ENCODE peak calls at places on chromosomes 1 and 21, in seven cellular contexts. One of them, this sample, is unnamed.
A peak's percentile ranks its signal among the peaks of the same experiment; 100 is the strongest.

GRCh38 chr1:96792220-96792619 is 70.6 kb downstream of the PTBP2 start:
- DNase-seq in naive thymus-derived CD4-positive, alpha-beta T cell: no peak
- DNase-seq in SK-MEL-5: no peak
- DNase-seq in naive B cell: no peak
- DNase-seq in Panc1: no peak
- DNase-seq in progenitor cell of endocrine pancreas: no peak
- DNase-seq in HTR-8/SVneo: no peak
- DNase-seq in this sample: no peak

GRCh38 chr1:227946624-227947424 is 908 bp downstream of the WNT9A start:
- DNase-seq in naive thymus-derived CD4-positive, alpha-beta T cell: peak; percentile 52
- DNase-seq in SK-MEL-5: peak; percentile 55
- DNase-seq in naive B cell: peak; percentile 44
- DNase-seq in Panc1: no peak
- DNase-seq in progenitor cell of endocrine pancreas: peak; percentile 81
- DNase-seq in HTR-8/SVneo: peak; percentile 88
- DNase-seq in this sample: peak; percentile 37

GRCh38 chr21:32253215-32253641 is 25.6 kb downstream of the MIS18A start:
- DNase-seq in naive thymus-derived CD4-positive, alpha-beta T cell: no peak
- DNase-seq in SK-MEL-5: no peak
- DNase-seq in naive B cell: no peak
- DNase-seq in Panc1: no peak
- DNase-seq in progenitor cell of endocrine pancreas: no peak
- DNase-seq in HTR-8/SVneo: no peak
- DNase-seq in this sample: no peak

GRCh38 chr1:189431437-189431836 is 1046.2 kb downstream of the BRINP3 start:
- DNase-seq in naive thymus-derived CD4-positive, alpha-beta T cell: no peak
- DNase-seq in SK-MEL-5: no peak
- DNase-seq in naive B cell: no peak
- DNase-seq in Panc1: no peak
- DNase-seq in progenitor cell of endocrine pancreas: no peak
- DNase-seq in HTR-8/SVneo: no peak
- DNase-seq in this sample: no peak

GRCh38 chr1:63994636-63995035 is 208.8 kb upstream of the UBE2U start:
- DNase-seq in naive thymus-derived CD4-positive, alpha-beta T cell: no peak
- DNase-seq in SK-MEL-5: no peak
- DNase-seq in naive B cell: no peak
- DNase-seq in Panc1: no peak
- DNase-seq in progenitor cell of endocrine pancreas: no peak
- DNase-seq in HTR-8/SVneo: no peak
- DNase-seq in this sample: no peak

GRCh38 chr1:98420376-98421097 is 241.0 kb upstream of the SNX7 start:
- DNase-seq in naive thymus-derived CD4-positive, alpha-beta T cell: no peak
- DNase-seq in SK-MEL-5: no peak
- DNase-seq in naive B cell: no peak
- DNase-seq in Panc1: no peak
- DNase-seq in progenitor cell of endocrine pancreas: no peak
- DNase-seq in HTR-8/SVneo: no peak
- DNase-seq in this sample: no peak

GRCh38 chr1:4021895-4022268 is 121.8 kb upstream of the C1orf174 start:
- DNase-seq in naive thymus-derived CD4-positive, alpha-beta T cell: no peak
- DNase-seq in SK-MEL-5: no peak
- DNase-seq in naive B cell: no peak
- DNase-seq in Panc1: no peak
- DNase-seq in progenitor cell of endocrine pancreas: no peak
- DNase-seq in HTR-8/SVneo: no peak
- DNase-seq in this sample: no peak

GRCh38 chr1:236207121-236207520 is 64.8 kb downstream of the GPR137B start:
- DNase-seq in naive thymus-derived CD4-positive, alpha-beta T cell: no peak
- DNase-seq in SK-MEL-5: no peak
- DNase-seq in naive B cell: no peak
- DNase-seq in Panc1: no peak
- DNase-seq in progenitor cell of endocrine pancreas: no peak
- DNase-seq in HTR-8/SVneo: no peak
- DNase-seq in this sample: no peak

GRCh38 chr1:180691322-180691721 is 59.5 kb downstream of the XPR1 start:
- DNase-seq in naive thymus-derived CD4-positive, alpha-beta T cell: no peak
- DNase-seq in SK-MEL-5: no peak
- DNase-seq in naive B cell: no peak
- DNase-seq in Panc1: no peak
- DNase-seq in progenitor cell of endocrine pancreas: no peak
- DNase-seq in HTR-8/SVneo: no peak
- DNase-seq in this sample: no peak

GRCh38 chr1:31752952-31753351 is 11.2 kb downstream of the ADGRB2 start:
- DNase-seq in naive thymus-derived CD4-positive, alpha-beta T cell: no peak
- DNase-seq in SK-MEL-5: no peak
- DNase-seq in naive B cell: no peak
- DNase-seq in Panc1: no peak
- DNase-seq in progenitor cell of endocrine pancreas: no peak
- DNase-seq in HTR-8/SVneo: no peak
- DNase-seq in this sample: no peak

GRCh38 chr1:171588230-171588629 is 33.8 kb upstream of the MYOCOS start:
- DNase-seq in naive thymus-derived CD4-positive, alpha-beta T cell: no peak
- DNase-seq in SK-MEL-5: no peak
- DNase-seq in naive B cell: no peak
- DNase-seq in Panc1: no peak
- DNase-seq in progenitor cell of endocrine pancreas: no peak
- DNase-seq in HTR-8/SVneo: no peak
- DNase-seq in this sample: no peak

GRCh38 chr1:11804666-11805453 is 904 bp downstream of the MTHFR start:
- DNase-seq in naive thymus-derived CD4-positive, alpha-beta T cell: peak; percentile 30
- DNase-seq in SK-MEL-5: no peak
- DNase-seq in naive B cell: peak; percentile 38
- DNase-seq in Panc1: no peak
- DNase-seq in progenitor cell of endocrine pancreas: no peak
- DNase-seq in HTR-8/SVneo: no peak
- DNase-seq in this sample: no peak

GRCh38 chr1:58432813-58433668 is 113.5 kb downstream of the OMA1 start:
- DNase-seq in naive thymus-derived CD4-positive, alpha-beta T cell: no peak
- DNase-seq in SK-MEL-5: no peak
- DNase-seq in naive B cell: peak; percentile 0
- DNase-seq in Panc1: no peak
- DNase-seq in progenitor cell of endocrine pancreas: no peak
- DNase-seq in HTR-8/SVneo: peak; percentile 70
- DNase-seq in this sample: no peak

GRCh38 chr1:96927125-96927524 is 205.5 kb downstream of the PTBP2 start:
- DNase-seq in naive thymus-derived CD4-positive, alpha-beta T cell: no peak
- DNase-seq in SK-MEL-5: no peak
- DNase-seq in naive B cell: no peak
- DNase-seq in Panc1: no peak
- DNase-seq in progenitor cell of endocrine pancreas: no peak
- DNase-seq in HTR-8/SVneo: no peak
- DNase-seq in this sample: no peak

GRCh38 chr1:18899363-18900049 is 2.8 kb downstream of the ALDH4A1 start:
- DNase-seq in naive thymus-derived CD4-positive, alpha-beta T cell: no peak
- DNase-seq in SK-MEL-5: no peak
- DNase-seq in naive B cell: no peak
- DNase-seq in Panc1: no peak
- DNase-seq in progenitor cell of endocrine pancreas: no peak
- DNase-seq in HTR-8/SVneo: no peak
- DNase-seq in this sample: no peak

GRCh38 chr21:32934829-32935228 is 90.9 kb upstream of the OLIG2 start:
- DNase-seq in naive thymus-derived CD4-positive, alpha-beta T cell: no peak
- DNase-seq in SK-MEL-5: no peak
- DNase-seq in naive B cell: no peak
- DNase-seq in Panc1: no peak
- DNase-seq in progenitor cell of endocrine pancreas: no peak
- DNase-seq in HTR-8/SVneo: no peak
- DNase-seq in this sample: no peak

GRCh38 chr1:8170059-8170835 is 144.1 kb upstream of the ERRFI1 start:
- DNase-seq in naive thymus-derived CD4-positive, alpha-beta T cell: no peak
- DNase-seq in SK-MEL-5: no peak
- DNase-seq in naive B cell: no peak
- DNase-seq in Panc1: no peak
- DNase-seq in progenitor cell of endocrine pancreas: peak; percentile 13
- DNase-seq in HTR-8/SVneo: no peak
- DNase-seq in this sample: no peak

GRCh38 chr1:169550294-169550693 is 36.0 kb downstream of the F5 start:
- DNase-seq in naive thymus-derived CD4-positive, alpha-beta T cell: peak; percentile 51
- DNase-seq in SK-MEL-5: peak; percentile 81
- DNase-seq in naive B cell: peak; percentile 29
- DNase-seq in Panc1: no peak
- DNase-seq in progenitor cell of endocrine pancreas: no peak
- DNase-seq in HTR-8/SVneo: peak; percentile 23
- DNase-seq in this sample: no peak

GRCh38 chr1:84436907-84437667 is 38.8 kb downstream of the DNASE2B start:
- DNase-seq in naive thymus-derived CD4-positive, alpha-beta T cell: peak; percentile 23
- DNase-seq in SK-MEL-5: no peak
- DNase-seq in naive B cell: peak; percentile 45
- DNase-seq in Panc1: no peak
- DNase-seq in progenitor cell of endocrine pancreas: no peak
- DNase-seq in HTR-8/SVneo: no peak
- DNase-seq in this sample: no peak

GRCh38 chr21:45552696-45553391 is 10.6 kb upstream of the SLC19A1 start:
- DNase-seq in naive thymus-derived CD4-positive, alpha-beta T cell: no peak
- DNase-seq in SK-MEL-5: no peak
- DNase-seq in naive B cell: no peak
- DNase-seq in Panc1: no peak
- DNase-seq in progenitor cell of endocrine pancreas: no peak
- DNase-seq in HTR-8/SVneo: no peak
- DNase-seq in this sample: no peak

GRCh38 chr1:155206891-155207577 is 663 bp downstream of the THBS3 start:
- DNase-seq in naive thymus-derived CD4-positive, alpha-beta T cell: peak; percentile 88
- DNase-seq in SK-MEL-5: peak; percentile 91
- DNase-seq in naive B cell: peak; percentile 86
- DNase-seq in Panc1: peak; percentile 78
- DNase-seq in progenitor cell of endocrine pancreas: peak; percentile 77
- DNase-seq in HTR-8/SVneo: peak; percentile 71
- DNase-seq in this sample: peak; percentile 70

GRCh38 chr1:204882479-204882878 is 11.8 kb downstream of the NFASC start:
- DNase-seq in naive thymus-derived CD4-positive, alpha-beta T cell: no peak
- DNase-seq in SK-MEL-5: no peak
- DNase-seq in naive B cell: no peak
- DNase-seq in Panc1: no peak
- DNase-seq in progenitor cell of endocrine pancreas: no peak
- DNase-seq in HTR-8/SVneo: no peak
- DNase-seq in this sample: no peak

GRCh38 chr1:59015708-59016107 is 231.9 kb upstream of the JUN start:
- DNase-seq in naive thymus-derived CD4-positive, alpha-beta T cell: no peak
- DNase-seq in SK-MEL-5: no peak
- DNase-seq in naive B cell: no peak
- DNase-seq in Panc1: no peak
- DNase-seq in progenitor cell of endocrine pancreas: no peak
- DNase-seq in HTR-8/SVneo: peak; percentile 45
- DNase-seq in this sample: no peak

GRCh38 chr1:46552357-46553237 is 1.1 kb upstream of the KNCN start:
- DNase-seq in naive thymus-derived CD4-positive, alpha-beta T cell: no peak
- DNase-seq in SK-MEL-5: peak; percentile 55
- DNase-seq in naive B cell: no peak
- DNase-seq in Panc1: no peak
- DNase-seq in progenitor cell of endocrine pancreas: no peak
- DNase-seq in HTR-8/SVneo: no peak
- DNase-seq in this sample: no peak

GRCh38 chr1:213414901-213415300 is 363.9 kb downstream of the RPS6KC1 start:
- DNase-seq in naive thymus-derived CD4-positive, alpha-beta T cell: no peak
- DNase-seq in SK-MEL-5: no peak
- DNase-seq in naive B cell: no peak
- DNase-seq in Panc1: no peak
- DNase-seq in progenitor cell of endocrine pancreas: no peak
- DNase-seq in HTR-8/SVneo: no peak
- DNase-seq in this sample: no peak

GRCh38 chr1:198304431-198304830 is 147.6 kb downstream of the NEK7 start:
- DNase-seq in naive thymus-derived CD4-positive, alpha-beta T cell: no peak
- DNase-seq in SK-MEL-5: no peak
- DNase-seq in naive B cell: no peak
- DNase-seq in Panc1: no peak
- DNase-seq in progenitor cell of endocrine pancreas: no peak
- DNase-seq in HTR-8/SVneo: no peak
- DNase-seq in this sample: no peak

GRCh38 chr1:25565188-25565591 is 21.8 kb downstream of the LDLRAP1 start:
- DNase-seq in naive thymus-derived CD4-positive, alpha-beta T cell: peak; percentile 64
- DNase-seq in SK-MEL-5: no peak
- DNase-seq in naive B cell: no peak
- DNase-seq in Panc1: no peak
- DNase-seq in progenitor cell of endocrine pancreas: no peak
- DNase-seq in HTR-8/SVneo: no peak
- DNase-seq in this sample: no peak

GRCh38 chr1:89351622-89352311 is 12.1 kb upstream of the GBP6 start:
- DNase-seq in naive thymus-derived CD4-positive, alpha-beta T cell: no peak
- DNase-seq in SK-MEL-5: no peak
- DNase-seq in naive B cell: no peak
- DNase-seq in Panc1: no peak
- DNase-seq in progenitor cell of endocrine pancreas: no peak
- DNase-seq in HTR-8/SVneo: no peak
- DNase-seq in this sample: no peak

GRCh38 chr1:247642742-247643141 is 36.8 kb downstream of the OR13G1 start:
- DNase-seq in naive thymus-derived CD4-positive, alpha-beta T cell: no peak
- DNase-seq in SK-MEL-5: no peak
- DNase-seq in naive B cell: no peak
- DNase-seq in Panc1: no peak
- DNase-seq in progenitor cell of endocrine pancreas: no peak
- DNase-seq in HTR-8/SVneo: no peak
- DNase-seq in this sample: no peak

GRCh38 chr1:152110365-152110859 is 4.8 kb downstream of the TCHH start:
- DNase-seq in naive thymus-derived CD4-positive, alpha-beta T cell: no peak
- DNase-seq in SK-MEL-5: peak; percentile 54
- DNase-seq in naive B cell: no peak
- DNase-seq in Panc1: no peak
- DNase-seq in progenitor cell of endocrine pancreas: no peak
- DNase-seq in HTR-8/SVneo: no peak
- DNase-seq in this sample: peak; percentile 32

GRCh38 chr1:184362876-184363275 is 24.0 kb upstream of the C1orf21 start:
- DNase-seq in naive thymus-derived CD4-positive, alpha-beta T cell: no peak
- DNase-seq in SK-MEL-5: no peak
- DNase-seq in naive B cell: no peak
- DNase-seq in Panc1: no peak
- DNase-seq in progenitor cell of endocrine pancreas: no peak
- DNase-seq in HTR-8/SVneo: no peak
- DNase-seq in this sample: no peak